ENCODE peak calls at places on chromosomes 12 and 14, in five cellular contexts. One of them, this sample, is unnamed. For H3K4me1, the result is how much of the 10 kb centered on the place peaks cover.

GRCh38 chr12:117037296-117038022 is 61.8 kb downstream of the TESC start:
- DNase-seq in HCT116: no peak
- DNase-seq in suprapubic skin: no peak
- DNase-seq in IMR-90: peak
- DNase-seq in mucosa of descending colon: no peak
- DNase-seq in this sample: no peak

GRCh38 chr12:126189856-126190255 is 1124.6 kb downstream of the AACS start:
- DNase-seq in HCT116: no peak
- DNase-seq in suprapubic skin: no peak
- DNase-seq in IMR-90: no peak
- DNase-seq in mucosa of descending colon: no peak
- DNase-seq in this sample: no peak

GRCh38 chr12:12872934-12873275 is 18.5 kb upstream of the GPRC5A start:
- DNase-seq in HCT116: peak
- DNase-seq in suprapubic skin: no peak
- DNase-seq in IMR-90: peak
- DNase-seq in mucosa of descending colon: no peak
- DNase-seq in this sample: no peak

GRCh38 chr12:70719672-70720420 is 82.6 kb upstream of the PTPRB start:
- DNase-seq in HCT116: no peak
- DNase-seq in suprapubic skin: no peak
- DNase-seq in IMR-90: peak
- DNase-seq in mucosa of descending colon: peak
- DNase-seq in this sample: no peak

GRCh38 chr14:64562432-64562831 is 12.7 kb downstream of the PPP1R36 start:
- DNase-seq in HCT116: no peak
- DNase-seq in suprapubic skin: no peak
- DNase-seq in IMR-90: no peak
- DNase-seq in mucosa of descending colon: peak
- DNase-seq in this sample: no peak

GRCh38 chr12:12655061-12655460 is 40.9 kb downstream of the GPR19 start:
- DNase-seq in HCT116: no peak
- DNase-seq in suprapubic skin: no peak
- DNase-seq in IMR-90: no peak
- DNase-seq in mucosa of descending colon: no peak
- DNase-seq in this sample: no peak

GRCh38 chr14:61184117-61184516 is 97.0 kb downstream of the TMEM30B start:
- DNase-seq in HCT116: no peak
- DNase-seq in suprapubic skin: no peak
- DNase-seq in IMR-90: peak
- DNase-seq in mucosa of descending colon: no peak
- DNase-seq in this sample: no peak

GRCh38 chr12:15819644-15820437 is 30.7 kb upstream of the EPS8 start:
- DNase-seq in HCT116: no peak
- DNase-seq in suprapubic skin: no peak
- DNase-seq in IMR-90: no peak
- DNase-seq in mucosa of descending colon: peak
- DNase-seq in this sample: no peak

GRCh38 chr14:39488600-39488999 is 56.4 kb upstream of the FBXO33 start:
- DNase-seq in HCT116: no peak
- DNase-seq in suprapubic skin: no peak
- DNase-seq in IMR-90: peak
- DNase-seq in mucosa of descending colon: no peak
- DNase-seq in this sample: no peak

GRCh38 chr14:75986439-75986765 is 839 bp downstream of the IFT43 start:
- DNase-seq in HCT116: no peak
- DNase-seq in suprapubic skin: no peak
- DNase-seq in IMR-90: no peak
- DNase-seq in mucosa of descending colon: no peak
- DNase-seq in this sample: no peak

GRCh38 chr12:2891240-2892053 is 756 bp downstream of the TULP3 start:
- DNase-seq in HCT116: no peak
- DNase-seq in suprapubic skin: no peak
- DNase-seq in IMR-90: peak
- DNase-seq in mucosa of descending colon: peak
- DNase-seq in this sample: peak

GRCh38 chr12:2640709-2641108 is 154.1 kb upstream of the FKBP4 start:
- DNase-seq in HCT116: peak
- DNase-seq in suprapubic skin: peak
- DNase-seq in IMR-90: peak
- DNase-seq in mucosa of descending colon: no peak
- DNase-seq in this sample: no peak

GRCh38 chr12:29700761-29701481 is 82.8 kb downstream of the TMTC1 start:
- DNase-seq in HCT116: no peak
- DNase-seq in suprapubic skin: no peak
- DNase-seq in IMR-90: no peak
- DNase-seq in mucosa of descending colon: no peak
- DNase-seq in this sample: no peak

GRCh38 chr12:13362260-13362841 is 165.8 kb downstream of the EMP1 start:
- DNase-seq in HCT116: peak
- DNase-seq in suprapubic skin: no peak
- DNase-seq in IMR-90: peak
- DNase-seq in mucosa of descending colon: peak
- DNase-seq in this sample: peak

GRCh38 chr12:76623929-76624328 is 64.4 kb upstream of the OSBPL8 start:
- DNase-seq in HCT116: peak
- DNase-seq in suprapubic skin: no peak
- DNase-seq in IMR-90: peak
- DNase-seq in mucosa of descending colon: peak
- DNase-seq in this sample: no peak

GRCh38 chr14:78644824-78645559 is 474.8 kb downstream of the NRXN3 start:
- DNase-seq in HCT116: no peak
- DNase-seq in suprapubic skin: no peak
- DNase-seq in IMR-90: no peak
- DNase-seq in mucosa of descending colon: no peak
- DNase-seq in this sample: no peak

GRCh38 chr14:68846466-68846865 is 53.6 kb upstream of the ZFP36L1 start:
- DNase-seq in HCT116: no peak
- DNase-seq in suprapubic skin: no peak
- DNase-seq in IMR-90: no peak
- DNase-seq in mucosa of descending colon: no peak
- DNase-seq in this sample: no peak

GRCh38 chr12:51675062-51675803 is 84.2 kb downstream of the SCN8A start:
- DNase-seq in HCT116: no peak
- DNase-seq in suprapubic skin: no peak
- DNase-seq in IMR-90: no peak
- DNase-seq in mucosa of descending colon: no peak
- DNase-seq in this sample: no peak

GRCh38 chr12:49279706-49280159 is 14.9 kb downstream of the TUBA1C start:
- DNase-seq in HCT116: no peak
- DNase-seq in suprapubic skin: no peak
- DNase-seq in IMR-90: no peak
- DNase-seq in mucosa of descending colon: peak
- DNase-seq in this sample: no peak

GRCh38 chr12:26188132-26188531 is 7.2 kb upstream of the SSPN start:
- DNase-seq in HCT116: no peak
- DNase-seq in suprapubic skin: no peak
- DNase-seq in IMR-90: peak
- DNase-seq in mucosa of descending colon: no peak
- DNase-seq in this sample: no peak

GRCh38 chr14:104209985-104210520 is 71.7 kb downstream of the KIF26A start:
- DNase-seq in HCT116: no peak
- DNase-seq in suprapubic skin: no peak
- DNase-seq in IMR-90: no peak
- DNase-seq in mucosa of descending colon: no peak
- DNase-seq in this sample: no peak

GRCh38 chr14:38255673-38256357 is at the start of gene CLEC14A:
- DNase-seq in HCT116: no peak
- DNase-seq in suprapubic skin: peak
- DNase-seq in IMR-90: no peak
- DNase-seq in mucosa of descending colon: peak
- DNase-seq in this sample: no peak

GRCh38 chr14:105280525-105280924 is 20.3 kb downstream of the BRF1 start:
- DNase-seq in HCT116: no peak
- DNase-seq in suprapubic skin: no peak
- DNase-seq in IMR-90: no peak
- DNase-seq in mucosa of descending colon: no peak
- DNase-seq in this sample: no peak
- TF ChIP-seq CTCF in HCT116: no peak
- TF ChIP-seq CTCF in suprapubic skin: no peak
- TF ChIP-seq CTCF in IMR-90: no peak
- TF ChIP-seq CTCF in mucosa of descending colon: no peak
- TF ChIP-seq CTCF in this sample: no peak

DNA sequence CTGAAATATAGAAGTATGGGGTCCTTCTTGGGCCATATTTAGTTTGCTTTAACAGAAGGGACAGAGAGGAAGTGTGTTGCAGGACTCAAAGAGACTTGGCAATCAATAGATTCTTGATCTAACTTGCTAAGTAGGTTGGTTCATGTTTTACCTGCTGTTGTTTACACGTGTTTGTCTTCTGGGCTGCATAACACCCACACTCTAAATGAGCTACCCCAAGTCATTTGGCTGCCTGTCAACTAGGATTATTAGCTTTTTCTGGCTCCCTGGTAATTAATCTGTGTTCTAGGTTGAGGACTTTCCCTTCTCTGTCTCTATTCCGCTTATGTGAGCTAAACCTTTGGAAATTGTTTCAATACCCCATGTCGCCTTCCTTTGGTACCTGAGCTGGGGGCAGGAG is 10.1 kb upstream of the TBPL2 start:
- DNase-seq in HCT116: no peak
- DNase-seq in suprapubic skin: no peak
- DNase-seq in IMR-90: no peak
- DNase-seq in mucosa of descending colon: no peak
- DNase-seq in this sample: no peak
- H3K4me1 ChIP-seq in HCT116: half or more
- H3K4me1 ChIP-seq in suprapubic skin: half or more
- H3K4me1 ChIP-seq in IMR-90: under half
- H3K4me1 ChIP-seq in mucosa of descending colon: under half
- H3K4me1 ChIP-seq in this sample: under half

GRCh38 chr14:103104654-103105511 is 10.4 kb downstream of the EXOC3L4 start:
- DNase-seq in HCT116: no peak
- DNase-seq in suprapubic skin: no peak
- DNase-seq in IMR-90: peak
- DNase-seq in mucosa of descending colon: peak
- DNase-seq in this sample: peak

GRCh38 chr14:103101964-103102688 is 7.6 kb downstream of the EXOC3L4 start:
- DNase-seq in HCT116: no peak
- DNase-seq in suprapubic skin: no peak
- DNase-seq in IMR-90: no peak
- DNase-seq in mucosa of descending colon: no peak
- DNase-seq in this sample: no peak

GRCh38 chr14:103104389-103104653 is 9.8 kb downstream of the EXOC3L4 start:
- DNase-seq in HCT116: no peak
- DNase-seq in suprapubic skin: no peak
- DNase-seq in IMR-90: no peak
- DNase-seq in mucosa of descending colon: no peak
- DNase-seq in this sample: no peak

GRCh38 chr14:103102689-103103260 is 8.2 kb downstream of the EXOC3L4 start:
- DNase-seq in HCT116: no peak
- DNase-seq in suprapubic skin: no peak
- DNase-seq in IMR-90: no peak
- DNase-seq in mucosa of descending colon: no peak
- DNase-seq in this sample: no peak

DNA sequence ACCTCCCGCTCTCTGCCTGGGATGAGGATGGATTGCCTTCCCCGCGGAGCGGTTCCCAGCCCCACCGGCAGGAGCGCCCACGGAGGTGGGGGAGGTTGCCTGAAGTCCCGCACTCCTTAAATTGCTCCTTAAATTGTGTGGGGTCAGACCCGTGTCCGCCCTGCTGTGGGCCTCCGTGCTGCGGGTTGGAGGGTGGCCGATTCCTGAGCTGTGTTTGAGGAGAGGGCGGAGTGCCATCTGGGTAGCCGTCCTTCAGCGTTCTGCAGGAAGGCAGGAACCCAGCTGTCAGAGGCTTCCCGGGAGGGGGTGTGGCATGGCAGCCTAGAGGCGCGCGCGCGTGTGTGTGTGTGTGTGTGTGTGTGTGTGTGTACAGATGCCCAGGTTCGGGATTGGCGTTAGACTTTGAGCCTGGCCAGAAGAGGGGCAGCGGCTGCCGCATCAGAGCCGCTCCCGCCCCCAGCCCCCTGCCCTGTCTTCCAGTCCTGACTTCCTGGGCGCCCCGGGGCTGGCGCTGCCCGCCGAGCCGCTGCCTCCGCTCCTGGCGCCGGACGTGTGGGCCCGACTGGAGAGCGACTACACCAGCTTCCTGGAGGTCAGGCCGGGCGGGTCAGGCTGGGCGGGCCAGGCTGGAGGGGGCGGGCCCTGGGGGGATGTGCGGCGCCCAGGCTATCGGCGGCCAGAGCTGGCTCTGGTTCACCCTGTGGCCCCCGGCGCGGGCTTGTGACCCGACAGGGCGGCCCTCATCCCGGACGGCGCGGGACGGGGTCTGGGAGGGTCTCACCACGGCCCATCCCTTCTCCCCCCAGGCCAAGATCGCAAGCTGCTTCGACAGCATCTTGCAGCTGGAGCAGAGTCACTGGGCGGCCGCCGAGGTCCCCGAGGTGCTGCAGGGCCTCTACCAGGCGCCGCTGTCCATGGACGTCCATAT is 9.2 kb downstream of the EXOC3L4 start:
- DNase-seq in HCT116: no peak
- DNase-seq in suprapubic skin: no peak
- DNase-seq in IMR-90: peak
- DNase-seq in mucosa of descending colon: peak
- DNase-seq in this sample: peak
- TF ChIP-seq CTCF in HCT116: no peak
- TF ChIP-seq CTCF in suprapubic skin: no peak
- TF ChIP-seq CTCF in IMR-90: peak
- TF ChIP-seq CTCF in mucosa of descending colon: no peak
- TF ChIP-seq CTCF in this sample: peak

DNA sequence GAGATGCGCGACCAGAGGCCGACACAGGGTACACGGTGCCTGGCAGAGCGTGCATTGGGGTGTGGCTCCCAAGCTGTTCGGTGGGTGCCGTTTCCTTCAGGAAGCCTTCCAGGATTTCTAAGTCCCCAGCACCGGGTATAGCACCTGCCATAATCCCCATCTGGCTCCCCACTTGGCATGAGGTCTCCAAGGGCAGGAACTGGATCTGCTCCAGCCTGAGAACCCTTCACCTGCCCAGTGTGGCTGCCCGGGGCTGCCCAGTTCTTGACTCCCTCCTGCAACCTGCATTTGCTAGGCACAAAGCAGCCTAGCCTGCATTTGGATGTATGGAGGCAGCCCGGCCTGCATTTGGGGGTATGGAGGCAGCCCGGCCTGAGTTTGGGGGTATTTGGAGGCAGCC is 69.7 kb downstream of the RFLNA start:
- DNase-seq in HCT116: no peak
- DNase-seq in suprapubic skin: no peak
- DNase-seq in IMR-90: no peak
- DNase-seq in mucosa of descending colon: no peak
- DNase-seq in this sample: no peak
- H3K4me1 ChIP-seq in HCT116: under half
- H3K4me1 ChIP-seq in suprapubic skin: half or more
- H3K4me1 ChIP-seq in IMR-90: under half
- H3K4me1 ChIP-seq in mucosa of descending colon: under half
- H3K4me1 ChIP-seq in this sample: under half